ENCODE peak calls at places on chromosome 13, in nine cellular contexts. E, W, B, X, Z, I, U, C and D are unnamed samples.
A peak's percentile ranks its signal among the peaks of the same experiment; 100 is the strongest.

GRCh38 chr13:33139186-33139585 is 123.0 kb downstream of the KL start:
- DNase-seq in X (peak; percentile 43), W (no peak), U (no peak), E (no peak), B (no peak), I (no peak), Z (no peak), C (no peak), D (no peak)

GRCh38 chr13:52659340-52659739 is 6.7 kb downstream of the SUGT1 start:
- DNase-seq in B (no peak), W (no peak), X (no peak), I (no peak), C (no peak), E (no peak), U (no peak), Z (no peak), D (no peak)

GRCh38 chr13:99666146-99666805 is 165.0 kb downstream of the TM9SF2 start:
- DNase-seq in I (no peak), B (no peak), W (no peak), X (no peak), U (no peak), Z (no peak), E (no peak), C (no peak), D (no peak)

GRCh38 chr13:113581871-113582270 is 2.7 kb upstream of the TFDP1 start:
- DNase-seq in Z (no peak), B (no peak), W (no peak), I (no peak), C (no peak), X (no peak), U (no peak), E (no peak), D (no peak)

GRCh38 chr13:30924321-30924720 is 8.1 kb upstream of the TEX26 start:
- DNase-seq in U (no peak), B (no peak), W (no peak), E (no peak), C (no peak), Z (no peak), X (no peak), I (no peak), D (no peak)

GRCh38 chr13:83677985-83678384 is 204.3 kb downstream of the SLITRK1 start:
- DNase-seq in Z (no peak), U (no peak), B (no peak), C (no peak), X (no peak), E (no peak), W (no peak), I (no peak), D (no peak)

GRCh38 chr13:56713656-56714055 is 427.1 kb upstream of the PRR20A start:
- DNase-seq in C (no peak), B (no peak), X (no peak), W (no peak), Z (no peak), I (no peak), U (no peak), E (no peak), D (no peak)

GRCh38 chr13:98838776-98839175 is 86.3 kb upstream of the SLC15A1 start:
- DNase-seq in U (no peak), I (peak; percentile 69), X (no peak), W (no peak), B (no peak), Z (no peak), E (no peak), C (no peak), D (no peak)

GRCh38 chr13:55745828-55746227 is 1394.9 kb upstream of the PRR20A start:
- DNase-seq in W (no peak), B (no peak), U (no peak), E (no peak), I (no peak), X (no peak), C (no peak), Z (no peak), D (no peak)

GRCh38 chr13:97165527-97166425 is 56.4 kb upstream of the MBNL2 start:
- DNase-seq in W (no peak), X (no peak), Z (peak; percentile 56), C (no peak), E (no peak), I (no peak), U (no peak), B (no peak), D (no peak)

GRCh38 chr13:20494656-20495055 is 31.0 kb downstream of the CRYL1 start:
- DNase-seq in X (no peak), Z (no peak), C (no peak), E (no peak), B (no peak), I (no peak), W (no peak), U (no peak), D (no peak)

GRCh38 chr13:20492036-20492435 is 33.6 kb downstream of the CRYL1 start:
- DNase-seq in B (no peak), E (no peak), I (peak; percentile 14), W (no peak), U (no peak), C (no peak), X (no peak), Z (no peak), D (no peak)

GRCh38 chr13:20495087-20496023 is 30.3 kb downstream of the CRYL1 start:
- DNase-seq in U (peak; percentile 41), X (no peak), E (peak; percentile 79), W (no peak), I (peak; percentile 50), C (peak; percentile 46), Z (peak; percentile 65), B (peak; percentile 77), D (peak; percentile 64)

GRCh38 chr13:20489185-20489820 is 36.4 kb downstream of the CRYL1 start:
- DNase-seq in X (no peak), Z (no peak), C (no peak), W (no peak), U (no peak), B (no peak), I (no peak), E (peak; percentile 63), D (no peak)

DNA sequence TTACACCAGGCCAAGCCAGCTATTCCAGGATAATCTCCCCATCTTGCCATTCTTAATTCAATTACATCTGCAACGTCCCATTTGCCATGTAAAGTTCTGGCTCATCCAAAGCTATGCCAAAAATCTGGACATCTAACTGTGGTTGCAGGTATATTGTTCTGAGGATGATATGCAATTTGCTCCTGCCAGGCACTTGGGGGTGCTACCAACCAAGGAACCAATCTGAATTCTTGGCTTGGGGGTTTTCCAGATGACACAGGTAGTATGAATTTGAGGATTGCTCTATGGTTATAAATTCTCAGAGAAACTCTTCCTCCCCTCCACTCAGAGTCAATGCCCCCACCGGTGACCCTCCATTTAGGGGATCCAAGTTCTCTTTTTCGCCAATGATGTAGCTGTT is 33.0 kb downstream of the CRYL1 start:
- DNase-seq in I (peak; percentile 45), W (no peak), Z (peak; percentile 52), U (peak; percentile 7), C (peak; percentile 35), X (no peak), B (peak; percentile 66), E (peak; percentile 70), D (peak; percentile 21)
- TF ChIP-seq CTCF in I (peak; percentile 69), W (no peak), Z (peak; percentile 43), U (peak; percentile 63), C (peak; percentile 68), X (peak; percentile 40), B (peak; percentile 54), E (peak; percentile 82), D (peak; percentile 39)

GRCh38 chr13:37602743-37603381 is 4.3 kb upstream of the POSTN start:
- DNase-seq in X (no peak), B (peak; percentile 42), E (peak; percentile 61), U (no peak), C (no peak), W (no peak), I (peak; percentile 36), Z (no peak), D (no peak)

GRCh38 chr13:37608750-37609339 is 10.3 kb upstream of the POSTN start:
- DNase-seq in I (no peak), X (no peak), B (peak; percentile 11), C (no peak), Z (no peak), W (no peak), E (peak; percentile 44), U (no peak), D (no peak)
- TF ChIP-seq CTCF in I (peak; percentile 46), X (peak; percentile 11), B (peak; percentile 46), C (no peak), Z (peak; percentile 19), W (no peak), E (peak; percentile 57), U (peak; percentile 52), D (peak; percentile 16)

GRCh38 chr13:111076156-111077013 is 38.7 kb upstream of the ARHGEF7 start:
- DNase-seq in Z (no peak), W (no peak), X (no peak), B (no peak), U (no peak), E (no peak), C (no peak), I (no peak), D (no peak)
- TF ChIP-seq CTCF in Z (no peak), W (no peak), X (no peak), B (no peak), U (no peak), E (no peak), C (no peak), I (no peak), D (no peak)

DNA sequence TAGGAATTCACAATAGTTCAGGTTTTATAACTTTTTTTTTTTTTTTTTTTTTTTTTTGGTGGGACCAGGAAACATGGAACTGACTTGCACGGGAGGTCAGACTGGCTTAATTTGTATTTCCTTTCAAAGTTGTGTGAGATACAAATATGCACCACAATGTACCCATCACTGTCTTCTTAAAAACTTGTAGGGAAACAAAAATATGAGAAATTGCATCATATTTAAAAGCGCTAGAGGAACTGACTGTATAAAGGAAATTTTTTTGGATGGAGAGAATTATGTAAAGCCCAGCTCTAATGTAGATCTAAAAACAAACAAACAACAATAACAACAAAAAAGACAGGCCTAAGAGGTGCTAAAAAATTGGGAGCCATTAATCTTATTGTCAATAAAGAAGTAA is 246.5 kb downstream of the DCT start:
- DNase-seq in W (no peak), E (peak; percentile 61), X (no peak), I (no peak), C (no peak), U (no peak), Z (no peak), B (no peak), D (no peak)
- TF ChIP-seq CTCF in W (no peak), E (no peak), X (no peak), I (no peak), C (no peak), U (no peak), Z (no peak), B (no peak), D (no peak)

GRCh38 chr13:45047394-45048328 is 58.3 kb downstream of the GPALPP1 start:
- DNase-seq in U (peak; percentile 63), X (peak; percentile 55), Z (peak; percentile 71), I (peak; percentile 75), W (peak; percentile 73), E (peak; percentile 89), B (peak; percentile 86), C (peak; percentile 80), D (peak; percentile 74)
- TF ChIP-seq CTCF in U (peak; percentile 88), X (peak; percentile 86), Z (peak; percentile 86), I (peak; percentile 83), W (peak; percentile 68), E (peak; percentile 91), B (peak; percentile 92), C (peak; percentile 94), D (peak; percentile 93)